ENCODE peak calls at places on chromosomes 7 and 10, in six cellular contexts. One of them, this sample, is unnamed. For H3K9me3, the result is how much of the 10 kb centered on the place peaks cover.

GRCh38 chr7:96826089-96826488 is 116.4 kb upstream of the SEM1 start:
- DNase-seq in PC-3: peak
- DNase-seq in endodermal cell: no peak
- DNase-seq in GM12878: no peak
- DNase-seq in lower lobe of right lung: no peak
- DNase-seq in body of pancreas: no peak
- DNase-seq in this sample: no peak

GRCh38 chr7:149313981-149314380 is 52.0 kb downstream of the ZNF783 start:
- DNase-seq in body of pancreas: no peak
- DNase-seq in lower lobe of right lung: no peak
- DNase-seq in endodermal cell: no peak
- DNase-seq in PC-3: no peak
- DNase-seq in GM12878: no peak
- DNase-seq in this sample: no peak

GRCh38 chr10:128098631-128099030 is 27.6 kb downstream of the MKI67 start:
- DNase-seq in body of pancreas: no peak
- DNase-seq in lower lobe of right lung: no peak
- DNase-seq in PC-3: no peak
- DNase-seq in GM12878: no peak
- DNase-seq in endodermal cell: no peak
- DNase-seq in this sample: no peak

GRCh38 chr10:5457741-5458140 is 41.6 kb downstream of the CALML5 start:
- DNase-seq in GM12878: no peak
- DNase-seq in body of pancreas: no peak
- DNase-seq in lower lobe of right lung: no peak
- DNase-seq in PC-3: no peak
- DNase-seq in endodermal cell: no peak
- DNase-seq in this sample: no peak

GRCh38 chr7:22617166-22617565 is 109.8 kb upstream of the IL6 start:
- DNase-seq in body of pancreas: no peak
- DNase-seq in GM12878: no peak
- DNase-seq in lower lobe of right lung: no peak
- DNase-seq in endodermal cell: no peak
- DNase-seq in PC-3: no peak
- DNase-seq in this sample: no peak

GRCh38 chr10:16905304-16905703 is 88.1 kb upstream of the RSU1 start:
- DNase-seq in endodermal cell: no peak
- DNase-seq in PC-3: no peak
- DNase-seq in GM12878: no peak
- DNase-seq in lower lobe of right lung: no peak
- DNase-seq in body of pancreas: no peak
- DNase-seq in this sample: no peak

GRCh38 chr7:44961844-44962482 is 16.9 kb downstream of the MYO1G start:
- DNase-seq in GM12878: no peak
- DNase-seq in endodermal cell: no peak
- DNase-seq in lower lobe of right lung: no peak
- DNase-seq in PC-3: no peak
- DNase-seq in body of pancreas: no peak
- DNase-seq in this sample: no peak

GRCh38 chr7:114922652-114923402 is 933 bp downstream of the MDFIC start:
- DNase-seq in PC-3: peak
- DNase-seq in endodermal cell: peak
- DNase-seq in GM12878: no peak
- DNase-seq in lower lobe of right lung: peak
- DNase-seq in body of pancreas: peak
- DNase-seq in this sample: no peak

GRCh38 chr10:98269435-98269912 is 1.5 kb upstream of the LOXL4 start:
- DNase-seq in body of pancreas: peak
- DNase-seq in endodermal cell: peak
- DNase-seq in lower lobe of right lung: peak
- DNase-seq in PC-3: peak
- DNase-seq in GM12878: no peak
- DNase-seq in this sample: peak

GRCh38 chr10:83225781-83226180 is 913.5 kb upstream of the GHITM start:
- DNase-seq in lower lobe of right lung: no peak
- DNase-seq in PC-3: no peak
- DNase-seq in GM12878: no peak
- DNase-seq in body of pancreas: no peak
- DNase-seq in endodermal cell: no peak
- DNase-seq in this sample: no peak

GRCh38 chr7:22718200-22718711 is 8.7 kb upstream of the IL6 start:
- DNase-seq in body of pancreas: no peak
- DNase-seq in lower lobe of right lung: no peak
- DNase-seq in GM12878: no peak
- DNase-seq in PC-3: peak
- DNase-seq in endodermal cell: peak
- DNase-seq in this sample: no peak

GRCh38 chr7:154960063-154960790 is 42.7 kb downstream of the PAXIP1 start:
- DNase-seq in lower lobe of right lung: no peak
- DNase-seq in body of pancreas: no peak
- DNase-seq in GM12878: no peak
- DNase-seq in PC-3: no peak
- DNase-seq in endodermal cell: no peak
- DNase-seq in this sample: no peak

DNA sequence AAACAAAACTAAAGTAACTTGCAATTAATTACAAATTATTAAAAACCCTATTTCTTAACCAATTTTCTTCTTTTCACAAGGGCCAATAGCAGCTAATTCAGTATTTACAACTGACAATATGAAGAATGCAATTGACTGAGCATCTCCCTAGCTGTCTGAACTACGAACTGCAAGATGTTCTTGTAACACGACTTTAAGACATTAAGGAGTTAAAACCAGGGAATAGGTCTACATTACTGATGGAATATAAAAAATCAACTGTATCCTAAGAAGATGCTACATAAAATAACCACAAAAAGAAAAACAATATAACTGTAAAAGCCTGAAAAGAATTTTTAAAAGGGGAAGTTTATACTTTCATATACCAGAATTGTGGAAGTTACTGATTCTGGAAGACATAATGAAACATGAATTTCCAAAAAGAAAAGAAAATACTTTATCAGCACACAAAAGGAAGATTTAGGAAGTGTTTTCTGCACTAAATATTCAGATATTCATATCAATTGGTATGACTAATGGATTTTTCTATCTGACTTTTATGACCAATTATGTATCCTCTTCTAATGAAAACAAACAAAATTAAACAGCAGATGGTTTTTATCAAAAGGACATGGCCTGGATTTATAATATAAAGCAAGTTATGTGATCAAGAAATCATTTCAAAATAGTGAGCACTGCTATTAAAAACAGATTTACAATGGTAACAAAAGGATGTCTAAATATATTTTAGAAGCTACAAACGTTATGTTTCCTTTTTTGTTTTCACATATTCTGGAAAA is 1.6 kb downstream of the GPR22 start:
- DNase-seq in endodermal cell: no peak
- DNase-seq in PC-3: no peak
- DNase-seq in body of pancreas: no peak
- DNase-seq in GM12878: no peak
- DNase-seq in lower lobe of right lung: no peak
- DNase-seq in this sample: no peak
- TF ChIP-seq CTCF in endodermal cell: peak
- TF ChIP-seq CTCF in PC-3: no peak
- TF ChIP-seq CTCF in body of pancreas: no peak
- TF ChIP-seq CTCF in GM12878: no peak
- TF ChIP-seq CTCF in lower lobe of right lung: no peak
- TF ChIP-seq CTCF in this sample: no peak

DNA sequence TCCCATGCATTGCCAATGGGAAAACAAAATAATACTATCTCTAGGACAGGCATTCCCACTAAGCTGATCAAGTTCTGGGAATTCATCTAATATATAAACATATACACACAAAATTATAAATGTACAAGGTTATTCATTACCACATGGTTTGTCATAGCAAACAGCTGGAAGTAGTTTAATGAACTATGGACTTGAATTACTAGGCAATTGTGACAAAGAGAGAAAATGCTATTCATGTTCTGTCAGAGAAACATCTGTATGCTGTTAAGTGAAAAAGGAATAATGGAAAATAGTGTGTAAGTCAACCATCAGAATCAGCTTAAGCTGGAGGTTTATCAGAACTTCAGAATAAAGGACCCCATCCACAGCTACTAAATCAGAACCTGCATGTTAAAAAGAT is 2.8 kb downstream of the ZNF248 start:
- DNase-seq in lower lobe of right lung: no peak
- DNase-seq in endodermal cell: no peak
- DNase-seq in body of pancreas: no peak
- DNase-seq in PC-3: peak
- DNase-seq in GM12878: no peak
- DNase-seq in this sample: no peak
- H3K9me3 ChIP-seq in lower lobe of right lung: under half
- H3K9me3 ChIP-seq in endodermal cell: under half
- H3K9me3 ChIP-seq in body of pancreas: under half
- H3K9me3 ChIP-seq in PC-3: under half
- H3K9me3 ChIP-seq in GM12878: under half
- H3K9me3 ChIP-seq in this sample: under half

GRCh38 chr7:1124164-1124563 is 35.8 kb downstream of the ZFAND2A start:
- DNase-seq in GM12878: no peak
- DNase-seq in body of pancreas: no peak
- DNase-seq in endodermal cell: peak
- DNase-seq in lower lobe of right lung: peak
- DNase-seq in PC-3: no peak
- DNase-seq in this sample: no peak
- H3K4me3 ChIP-seq in GM12878: no peak
- H3K4me3 ChIP-seq in body of pancreas: no peak
- H3K4me3 ChIP-seq in endodermal cell: no peak
- H3K4me3 ChIP-seq in lower lobe of right lung: peak
- H3K4me3 ChIP-seq in PC-3: no peak
- H3K4me3 ChIP-seq in this sample: peak

DNA sequence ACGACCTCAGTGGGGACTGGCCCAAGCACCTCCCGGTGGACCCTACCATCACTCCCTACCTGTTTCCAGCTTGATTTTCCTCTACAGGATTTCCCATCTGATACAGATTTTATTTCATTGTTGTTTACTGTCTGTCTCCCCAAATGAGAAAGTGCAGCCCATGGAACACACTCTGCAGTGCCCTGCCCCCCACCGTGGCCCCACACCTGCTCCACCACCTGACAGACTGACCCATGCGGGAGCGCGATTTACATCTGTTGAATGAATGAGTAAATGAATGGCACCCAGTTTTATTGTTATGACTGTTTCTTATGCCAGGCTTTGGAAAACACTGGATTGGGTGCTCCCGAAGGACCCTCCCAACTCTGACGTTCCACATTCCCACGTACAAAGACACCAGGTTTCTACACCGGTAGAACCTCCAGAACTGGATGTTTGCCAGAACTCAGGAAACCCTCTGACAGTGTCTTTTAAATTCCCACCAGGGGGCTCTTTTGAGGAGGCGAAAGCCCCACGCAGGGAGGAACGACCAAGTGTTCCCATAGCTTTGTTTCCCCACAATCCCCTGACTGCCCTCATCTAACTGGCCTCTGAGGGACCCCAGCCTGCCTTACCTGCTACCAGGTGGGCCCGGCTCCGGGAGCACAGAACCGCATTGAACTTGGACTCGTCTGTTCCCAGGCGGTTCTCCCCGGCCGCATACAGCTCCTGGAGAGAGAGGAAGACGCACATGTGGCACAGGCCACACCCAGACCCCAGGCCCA is 29.0 kb downstream of the PLAC9 start:
- DNase-seq in GM12878: no peak
- DNase-seq in endodermal cell: peak
- DNase-seq in body of pancreas: no peak
- DNase-seq in PC-3: peak
- DNase-seq in lower lobe of right lung: no peak
- DNase-seq in this sample: no peak
- TF ChIP-seq CTCF in GM12878: no peak
- TF ChIP-seq CTCF in endodermal cell: peak
- TF ChIP-seq CTCF in body of pancreas: no peak
- TF ChIP-seq CTCF in PC-3: peak
- TF ChIP-seq CTCF in lower lobe of right lung: no peak
- TF ChIP-seq CTCF in this sample: no peak

GRCh38 chr7:153386581-153386980 is 627.0 kb downstream of the ACTR3B start:
- DNase-seq in lower lobe of right lung: no peak
- DNase-seq in endodermal cell: peak
- DNase-seq in GM12878: no peak
- DNase-seq in PC-3: no peak
- DNase-seq in body of pancreas: no peak
- DNase-seq in this sample: no peak

GRCh38 chr7:153380636-153381035 is 621.1 kb downstream of the ACTR3B start:
- DNase-seq in lower lobe of right lung: no peak
- DNase-seq in PC-3: no peak
- DNase-seq in GM12878: no peak
- DNase-seq in endodermal cell: no peak
- DNase-seq in body of pancreas: no peak
- DNase-seq in this sample: no peak

GRCh38 chr7:153385502-153385901 is 626.0 kb downstream of the ACTR3B start:
- DNase-seq in endodermal cell: peak
- DNase-seq in lower lobe of right lung: no peak
- DNase-seq in body of pancreas: no peak
- DNase-seq in GM12878: no peak
- DNase-seq in PC-3: no peak
- DNase-seq in this sample: no peak

GRCh38 chr7:153381275-153382119 is 621.9 kb downstream of the ACTR3B start:
- DNase-seq in GM12878: no peak
- DNase-seq in endodermal cell: peak
- DNase-seq in PC-3: peak
- DNase-seq in lower lobe of right lung: no peak
- DNase-seq in body of pancreas: peak
- DNase-seq in this sample: no peak

GRCh38 chr7:153382591-153383225 is 623.2 kb downstream of the ACTR3B start:
- DNase-seq in body of pancreas: no peak
- DNase-seq in GM12878: no peak
- DNase-seq in endodermal cell: no peak
- DNase-seq in PC-3: no peak
- DNase-seq in lower lobe of right lung: no peak
- DNase-seq in this sample: no peak
- H3K9me3 ChIP-seq in body of pancreas: under half
- H3K9me3 ChIP-seq in GM12878: under half
- H3K9me3 ChIP-seq in endodermal cell: half or more
- H3K9me3 ChIP-seq in PC-3: under half
- H3K9me3 ChIP-seq in lower lobe of right lung: under half
- H3K9me3 ChIP-seq in this sample: under half

GRCh38 chr10:3096149-3096548 is 28.8 kb downstream of the PFKP start:
- DNase-seq in lower lobe of right lung: no peak
- DNase-seq in endodermal cell: no peak
- DNase-seq in body of pancreas: no peak
- DNase-seq in GM12878: no peak
- DNase-seq in PC-3: peak
- DNase-seq in this sample: no peak
- H3K4me3 ChIP-seq in lower lobe of right lung: peak
- H3K4me3 ChIP-seq in endodermal cell: no peak
- H3K4me3 ChIP-seq in body of pancreas: no peak
- H3K4me3 ChIP-seq in GM12878: no peak
- H3K4me3 ChIP-seq in PC-3: peak
- H3K4me3 ChIP-seq in this sample: peak

GRCh38 chr7:73865738-73866445 is 4.9 kb downstream of the TMEM270 start:
- DNase-seq in lower lobe of right lung: no peak
- DNase-seq in GM12878: no peak
- DNase-seq in PC-3: peak
- DNase-seq in endodermal cell: peak
- DNase-seq in body of pancreas: peak
- DNase-seq in this sample: no peak
- TF ChIP-seq CTCF in lower lobe of right lung: peak
- TF ChIP-seq CTCF in GM12878: peak
- TF ChIP-seq CTCF in PC-3: peak
- TF ChIP-seq CTCF in endodermal cell: peak
- TF ChIP-seq CTCF in body of pancreas: no peak
- TF ChIP-seq CTCF in this sample: peak

This sample was measured in thoracic aorta.